ENCODE peak calls at places on chromosomes 5 and 9, in five cellular contexts. I is psoas muscle, C is esophagus squamous epithelium, A is right atrium auricular region, O is IMR-90. N is an unnamed sample. For H3K4me1, the result is how much of the 10 kb centered on the place peaks cover.

GRCh38 chr5:10522224-10522611 is 41.7 kb upstream of the ANKRD33B start:
- DNase-seq in I (no peak), C (no peak), A (no peak), O (no peak), N (no peak)

GRCh38 chr9:76618762-76619161 is 145.5 kb upstream of the PCA3 start:
- DNase-seq in I (no peak), C (no peak), A (no peak), O (peak), N (no peak)

GRCh38 chr9:81893929-81894328 is 34.3 kb upstream of the SPATA31D4 start:
- DNase-seq in I (no peak), C (no peak), A (no peak), O (peak), N (no peak)

GRCh38 chr9:127915801-127916664 is 808 bp downstream of the ST6GALNAC4 start:
- DNase-seq in I (no peak), C (no peak), A (no peak), O (no peak), N (no peak)

GRCh38 chr5:169629847-169630548 is 7.1 kb upstream of the DOCK2 start:
- DNase-seq in I (no peak), C (no peak), A (no peak), O (peak), N (no peak)

GRCh38 chr5:132629230-132629944 is 28.6 kb upstream of the IL13 start:
- DNase-seq in I (no peak), C (no peak), A (no peak), O (no peak), N (no peak)

GRCh38 chr5:170173227-170173626 is 59.6 kb upstream of the C5orf58 start:
- DNase-seq in I (no peak), C (no peak), A (no peak), O (peak), N (no peak)

GRCh38 chr9:120928720-120929389 is 2.3 kb upstream of the TRAF1 start:
- DNase-seq in I (peak), C (peak), A (peak), O (no peak), N (no peak)

GRCh38 chr5:15009420-15009819 is 137.8 kb upstream of the ANKH start:
- DNase-seq in I (no peak), C (no peak), A (no peak), O (peak), N (no peak)

GRCh38 chr5:173399846-173400245 is 71.6 kb upstream of the STC2 start:
- DNase-seq in I (no peak), C (no peak), A (no peak), O (peak), N (no peak)

GRCh38 chr9:27447036-27447700 is 76.9 kb upstream of the IFNK start:
- DNase-seq in I (no peak), C (no peak), A (no peak), O (no peak), N (no peak)

GRCh38 chr5:32586251-32586642 is 890 bp downstream of the SUB1 start:
- DNase-seq in I (no peak), C (no peak), A (no peak), O (no peak), N (no peak)

GRCh38 chr9:112896131-112896530 is 5.5 kb upstream of the SLC46A2 start:
- DNase-seq in I (no peak), C (no peak), A (no peak), O (no peak), N (no peak)

GRCh38 chr9:112891521-112891920 is 845 bp upstream of the SLC46A2 start:
- DNase-seq in I (no peak), C (no peak), A (no peak), O (no peak), N (no peak)

GRCh38 chr9:112894031-112894430 is 3.4 kb upstream of the SLC46A2 start:
- DNase-seq in I (no peak), C (no peak), A (no peak), O (peak), N (no peak)

GRCh38 chr9:112898872-112899281 is 8.2 kb upstream of the SLC46A2 start:
- DNase-seq in I (no peak), C (no peak), A (no peak), O (no peak), N (no peak)

GRCh38 chr9:112894699-112895098 is 4.0 kb upstream of the SLC46A2 start:
- DNase-seq in I (no peak), C (no peak), A (no peak), O (no peak), N (no peak)
- H3K4me1 ChIP-seq in I (under half), C (under half), A (under half), O (under half), N (under half)

DNA sequence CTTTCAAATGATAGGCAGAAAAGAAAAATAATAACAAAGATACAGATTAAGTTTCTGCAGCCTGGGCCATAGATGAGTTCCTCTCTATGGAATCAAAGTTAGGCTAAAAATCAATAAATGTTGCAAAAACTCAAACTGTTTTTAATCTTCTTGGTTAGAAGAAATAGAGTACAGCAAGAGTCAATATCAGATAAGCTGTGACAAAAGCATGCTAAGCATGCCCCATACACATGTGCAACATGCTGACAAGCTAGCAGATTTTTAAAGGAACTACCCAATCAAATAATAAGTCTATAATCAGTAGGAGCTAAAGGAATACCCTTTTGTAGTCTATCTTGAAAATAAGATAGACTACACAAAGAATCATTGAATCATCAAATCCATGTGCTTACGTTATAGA is 6.7 kb downstream of the ERP44 start:
- DNase-seq in I (no peak), C (no peak), A (no peak), O (no peak), N (no peak)
- H3K4me1 ChIP-seq in I (under half), C (under half), A (under half), O (under half), N (under half)

DNA sequence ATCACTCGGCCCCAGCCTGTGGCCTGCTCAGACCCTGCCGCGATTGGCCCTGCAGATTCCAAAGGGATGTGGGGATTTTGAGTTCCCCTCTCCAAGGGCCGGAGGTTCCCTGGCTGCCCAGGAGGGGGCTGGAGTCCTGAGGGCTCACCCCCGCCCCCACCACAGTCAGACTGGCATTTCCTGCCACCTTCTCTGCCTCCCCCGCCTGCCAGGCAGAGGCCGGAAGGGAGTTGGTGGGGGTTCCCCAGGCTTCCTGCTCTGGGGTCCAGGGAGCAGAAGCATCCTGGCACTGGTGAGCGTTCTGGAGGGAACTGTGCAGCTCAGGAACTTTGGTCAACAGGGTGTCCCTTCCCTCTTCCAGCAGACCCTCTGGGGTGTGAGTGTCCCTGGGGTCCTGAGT is 70.6 kb downstream of the RXRA start:
- DNase-seq in I (no peak), C (no peak), A (no peak), O (no peak), N (no peak)
- H3K4me1 ChIP-seq in I (half or more), C (under half), A (half or more), O (under half), N (under half)

GRCh38 chr5:17129093-17129492 is 88.3 kb upstream of the BASP1 start:
- DNase-seq in I (no peak), C (no peak), A (no peak), O (no peak), N (no peak)
- H3K4me1 ChIP-seq in I (under half), C (under half), A (under half), O (under half), N (under half)

GRCh38 chr5:148512498-148512897 is 128.7 kb downstream of the FBXO38 start:
- DNase-seq in I (no peak), C (no peak), A (no peak), O (no peak), N (no peak)

GRCh38 chr5:148511832-148512347 is 128.1 kb downstream of the FBXO38 start:
- DNase-seq in I (no peak), C (no peak), A (no peak), O (no peak), N (no peak)

GRCh38 chr5:148509893-148510292 is 126.1 kb downstream of the FBXO38 start:
- DNase-seq in I (no peak), C (no peak), A (no peak), O (no peak), N (no peak)

GRCh38 chr5:148514344-148514743 is 130.6 kb downstream of the FBXO38 start:
- DNase-seq in I (no peak), C (no peak), A (no peak), O (no peak), N (no peak)

DNA sequence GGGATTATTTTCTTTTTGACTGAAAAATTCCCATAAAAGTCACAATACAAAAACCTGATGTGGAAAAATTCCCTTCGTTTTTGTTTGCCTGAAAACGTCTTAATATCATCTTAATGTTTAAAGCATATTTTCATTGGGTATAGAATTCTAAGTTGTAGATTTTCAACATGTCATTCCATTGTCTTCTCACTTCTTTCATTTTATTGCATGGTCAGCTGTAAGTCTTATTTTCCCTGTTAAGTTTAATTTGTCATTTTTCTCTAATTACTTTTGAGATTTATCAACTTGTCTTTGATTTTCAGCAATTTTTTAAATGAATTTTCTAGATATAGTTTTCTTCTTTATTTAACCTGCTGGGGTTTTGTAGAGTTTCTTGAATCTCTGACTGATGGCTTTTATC is 131.7 kb downstream of the FBXO38 start:
- DNase-seq in I (no peak), C (no peak), A (no peak), O (no peak), N (no peak)
- H3K4me1 ChIP-seq in I (under half), C (under half), A (under half), O (under half), N (under half)

GRCh38 chr5:1516615-1517601 is 6.9 kb downstream of the LPCAT1 start:
- DNase-seq in I (peak), C (no peak), A (peak), O (peak), N (peak)
- H3K4me1 ChIP-seq in I (under half), C (under half), A (under half), O (under half), N (under half)

DNA sequence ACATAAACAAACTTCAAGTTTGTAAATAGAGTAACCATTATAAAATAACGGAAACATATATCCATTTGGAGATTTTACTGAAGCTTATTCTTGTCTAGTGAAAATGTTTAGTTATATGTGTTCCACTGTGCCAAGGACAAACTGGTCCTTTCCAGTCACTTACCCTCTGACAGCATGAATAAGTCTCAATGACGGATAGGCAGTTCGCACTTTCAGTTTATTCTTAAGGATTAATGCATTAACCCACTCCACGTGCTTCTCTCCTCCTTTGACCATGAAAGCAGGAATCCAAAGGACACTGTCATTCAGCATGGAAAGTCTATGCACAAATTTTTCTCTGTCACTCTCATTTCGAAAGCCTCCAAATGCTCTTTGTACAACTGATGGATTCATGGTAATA is 47.1 kb downstream of the ST8SIA4 start:
- DNase-seq in I (no peak), C (no peak), A (no peak), O (no peak), N (no peak)
- H3K4me1 ChIP-seq in I (under half), C (under half), A (under half), O (under half), N (under half)

DNA sequence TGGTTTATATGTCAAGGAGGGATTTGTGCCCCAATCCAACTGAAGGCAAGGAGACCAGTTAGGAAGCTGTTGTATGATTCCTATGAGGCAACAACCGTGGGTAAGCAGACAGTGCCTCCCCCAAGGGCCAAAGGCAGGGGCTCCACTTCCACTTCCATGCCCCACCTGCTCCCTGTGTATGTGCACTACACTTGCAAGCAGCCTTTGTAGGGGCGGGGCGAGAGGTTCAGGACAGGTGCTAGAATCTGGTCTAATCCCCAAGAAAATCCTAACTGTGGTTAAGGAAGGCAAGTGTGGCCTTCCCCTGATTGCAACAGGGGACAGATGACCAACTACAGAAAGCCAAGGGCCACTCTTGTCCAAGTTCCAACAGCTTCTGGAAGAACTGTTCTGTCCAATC is 41.7 kb downstream of the B4GALT1 start:
- DNase-seq in I (no peak), C (no peak), A (no peak), O (no peak), N (no peak)
- H3K4me1 ChIP-seq in I (under half), C (under half), A (under half), O (under half), N (under half)

N was measured in thoracic aorta.